ENCODE peak calls at places on chromosome 12, in six cellular contexts. One of them, this sample, is unnamed.

GRCh38 chr12:111758120-111758561 is 8.6 kb upstream of the ALDH2 start:
- DNase-seq in GM12878: no peak
- DNase-seq in SK-N-SH: no peak
- DNase-seq in HCT116: no peak
- DNase-seq in H1: peak
- DNase-seq in K562: no peak
- DNase-seq in this sample: no peak

GRCh38 chr12:64733857-64734256 is 25.3 kb downstream of the GNS start:
- DNase-seq in GM12878: no peak
- DNase-seq in SK-N-SH: no peak
- DNase-seq in HCT116: peak
- DNase-seq in H1: no peak
- DNase-seq in K562: no peak
- DNase-seq in this sample: no peak

GRCh38 chr12:121804417-121805111 is 755 bp downstream of the SETD1B start:
- DNase-seq in GM12878: no peak
- DNase-seq in SK-N-SH: peak
- DNase-seq in HCT116: no peak
- DNase-seq in H1: no peak
- DNase-seq in K562: no peak
- DNase-seq in this sample: peak

GRCh38 chr12:115569694-115570093 is 707.8 kb downstream of the MED13L start:
- DNase-seq in GM12878: no peak
- DNase-seq in SK-N-SH: peak
- DNase-seq in HCT116: no peak
- DNase-seq in H1: no peak
- DNase-seq in K562: no peak
- DNase-seq in this sample: peak

GRCh38 chr12:71954040-71954649 is 15.5 kb downstream of the TPH2 start:
- DNase-seq in GM12878: no peak
- DNase-seq in SK-N-SH: no peak
- DNase-seq in HCT116: no peak
- DNase-seq in H1: no peak
- DNase-seq in K562: no peak
- DNase-seq in this sample: no peak

GRCh38 chr12:89661706-89662330 is 46.8 kb downstream of the ATP2B1 start:
- DNase-seq in GM12878: no peak
- DNase-seq in SK-N-SH: no peak
- DNase-seq in HCT116: no peak
- DNase-seq in H1: no peak
- DNase-seq in K562: no peak
- DNase-seq in this sample: no peak

GRCh38 chr12:67842124-67842523 is 147.1 kb upstream of the IFNG-AS1 start:
- DNase-seq in GM12878: no peak
- DNase-seq in SK-N-SH: no peak
- DNase-seq in HCT116: no peak
- DNase-seq in H1: no peak
- DNase-seq in K562: no peak
- DNase-seq in this sample: no peak

GRCh38 chr12:68119250-68119649 is 40.3 kb downstream of the IFNG start:
- DNase-seq in GM12878: no peak
- DNase-seq in SK-N-SH: peak
- DNase-seq in HCT116: no peak
- DNase-seq in H1: no peak
- DNase-seq in K562: no peak
- DNase-seq in this sample: no peak

GRCh38 chr12:123044351-123044750 is 63.9 kb downstream of the ARL6IP4 start:
- DNase-seq in GM12878: no peak
- DNase-seq in SK-N-SH: no peak
- DNase-seq in HCT116: no peak
- DNase-seq in H1: no peak
- DNase-seq in K562: no peak
- DNase-seq in this sample: no peak

GRCh38 chr12:64318605-64319004 is 72.0 kb downstream of the C12orf56 start:
- DNase-seq in GM12878: no peak
- DNase-seq in SK-N-SH: no peak
- DNase-seq in HCT116: no peak
- DNase-seq in H1: peak
- DNase-seq in K562: no peak
- DNase-seq in this sample: peak

GRCh38 chr12:119308743-119309456 is 25.6 kb upstream of the CCDC60 start:
- DNase-seq in GM12878: no peak
- DNase-seq in SK-N-SH: no peak
- DNase-seq in HCT116: no peak
- DNase-seq in H1: peak
- DNase-seq in K562: no peak
- DNase-seq in this sample: no peak

GRCh38 chr12:7058163-7058845 is 2.2 kb upstream of the C1S start:
- DNase-seq in GM12878: no peak
- DNase-seq in SK-N-SH: no peak
- DNase-seq in HCT116: no peak
- DNase-seq in H1: no peak
- DNase-seq in K562: no peak
- DNase-seq in this sample: peak

GRCh38 chr12:32477714-32478113 is 78.4 kb downstream of the FGD4 start:
- DNase-seq in GM12878: no peak
- DNase-seq in SK-N-SH: peak
- DNase-seq in HCT116: no peak
- DNase-seq in H1: no peak
- DNase-seq in K562: no peak
- DNase-seq in this sample: no peak

GRCh38 chr12:16350682-16351081 is 3.2 kb downstream of the MGST1 start:
- DNase-seq in GM12878: no peak
- DNase-seq in SK-N-SH: no peak
- DNase-seq in HCT116: peak
- DNase-seq in H1: no peak
- DNase-seq in K562: no peak
- DNase-seq in this sample: peak

GRCh38 chr12:16346931-16347330 is 514 bp upstream of the MGST1 start:
- DNase-seq in GM12878: no peak
- DNase-seq in SK-N-SH: no peak
- DNase-seq in HCT116: no peak
- DNase-seq in H1: no peak
- DNase-seq in K562: no peak
- DNase-seq in this sample: peak

GRCh38 chr12:16347391-16348298 is at the start of gene MGST1:
- DNase-seq in GM12878: peak
- DNase-seq in SK-N-SH: peak
- DNase-seq in HCT116: peak
- DNase-seq in H1: peak
- DNase-seq in K562: peak
- DNase-seq in this sample: peak

GRCh38 chr12:16349132-16349463 is 1.7 kb downstream of the MGST1 start:
- DNase-seq in GM12878: no peak
- DNase-seq in SK-N-SH: no peak
- DNase-seq in HCT116: no peak
- DNase-seq in H1: no peak
- DNase-seq in K562: peak
- DNase-seq in this sample: peak

DNA sequence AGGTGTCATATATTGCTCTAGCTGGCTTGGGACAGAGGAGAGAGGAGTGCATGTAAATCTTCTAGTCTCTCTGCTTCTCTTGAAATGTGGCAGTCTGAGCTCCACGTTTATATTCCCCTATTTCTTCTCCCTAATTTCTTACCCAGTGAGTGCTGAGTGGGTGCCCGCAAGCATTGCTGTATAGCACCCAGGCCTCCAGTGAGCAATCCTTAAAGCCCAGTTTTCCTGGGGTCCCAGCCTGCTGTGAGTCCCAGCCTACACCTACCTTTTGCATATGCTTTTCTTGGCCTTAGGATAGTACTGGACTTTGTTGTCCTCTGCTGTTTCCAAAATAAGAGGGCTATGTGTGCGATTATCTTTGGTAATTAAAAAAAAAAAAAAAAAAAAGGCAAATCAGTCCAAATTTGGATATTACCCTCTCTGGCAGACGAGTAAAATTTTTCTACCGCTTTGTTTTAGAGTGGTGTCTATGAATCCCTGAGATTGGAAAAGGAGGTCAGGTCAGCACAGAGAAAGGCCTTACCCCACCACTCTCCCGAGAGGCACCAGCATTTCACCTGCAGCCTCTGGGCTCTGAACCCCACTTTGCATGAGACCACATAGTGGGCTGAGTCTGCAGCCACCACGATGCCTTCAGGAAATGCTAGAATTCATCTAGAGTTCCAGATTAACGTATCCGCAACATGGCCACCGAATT is 1.1 kb downstream of the MGST1 start:
- DNase-seq in GM12878: peak
- DNase-seq in SK-N-SH: no peak
- DNase-seq in HCT116: no peak
- DNase-seq in H1: no peak
- DNase-seq in K562: no peak
- DNase-seq in this sample: no peak
- TF ChIP-seq YY1 in GM12878: no peak
- TF ChIP-seq YY1 in SK-N-SH: no peak
- TF ChIP-seq YY1 in HCT116: no peak
- TF ChIP-seq YY1 in H1: no peak
- TF ChIP-seq YY1 in K562: no peak
- TF ChIP-seq YY1 in this sample: peak

GRCh38 chr12:2900642-2901041 is 10.0 kb downstream of the TULP3 start:
- DNase-seq in GM12878: no peak
- DNase-seq in SK-N-SH: no peak
- DNase-seq in HCT116: no peak
- DNase-seq in H1: no peak
- DNase-seq in K562: no peak
- DNase-seq in this sample: no peak

GRCh38 chr12:2895511-2895910 is 4.8 kb downstream of the TULP3 start:
- DNase-seq in GM12878: no peak
- DNase-seq in SK-N-SH: no peak
- DNase-seq in HCT116: no peak
- DNase-seq in H1: no peak
- DNase-seq in K562: no peak
- DNase-seq in this sample: no peak

GRCh38 chr12:2894961-2895360 is 4.3 kb downstream of the TULP3 start:
- DNase-seq in GM12878: no peak
- DNase-seq in SK-N-SH: peak
- DNase-seq in HCT116: no peak
- DNase-seq in H1: no peak
- DNase-seq in K562: no peak
- DNase-seq in this sample: no peak

GRCh38 chr12:2893007-2893406 is 2.3 kb downstream of the TULP3 start:
- DNase-seq in GM12878: no peak
- DNase-seq in SK-N-SH: no peak
- DNase-seq in HCT116: no peak
- DNase-seq in H1: no peak
- DNase-seq in K562: no peak
- DNase-seq in this sample: peak

DNA sequence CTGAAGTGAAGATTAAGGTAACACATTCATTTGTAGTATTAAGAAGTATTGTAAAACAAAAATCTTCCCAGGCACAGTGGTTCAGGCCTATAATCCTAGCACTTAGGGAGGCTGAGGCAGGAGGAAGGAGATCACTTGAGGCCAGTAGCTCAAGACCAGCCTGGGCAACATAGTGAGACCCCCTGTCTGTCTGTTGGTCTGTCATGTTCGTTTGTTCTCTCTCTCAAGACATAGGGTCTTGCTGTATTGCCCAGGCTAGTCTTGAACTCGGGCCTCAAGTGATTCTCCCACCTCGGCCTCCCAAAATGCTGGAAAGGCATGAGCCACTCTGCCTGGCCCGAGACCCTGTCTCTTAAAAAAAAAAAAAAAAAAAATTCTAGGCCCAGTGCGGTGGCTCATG is 6.7 kb downstream of the TULP3 start:
- DNase-seq in GM12878: no peak
- DNase-seq in SK-N-SH: no peak
- DNase-seq in HCT116: no peak
- DNase-seq in H1: no peak
- DNase-seq in K562: no peak
- DNase-seq in this sample: no peak
- H3K4me2 ChIP-seq in GM12878: no peak
- H3K4me2 ChIP-seq in SK-N-SH: no peak
- H3K4me2 ChIP-seq in HCT116: no peak
- H3K4me2 ChIP-seq in H1: no peak
- H3K4me2 ChIP-seq in K562: no peak
- H3K4me2 ChIP-seq in this sample: no peak

DNA sequence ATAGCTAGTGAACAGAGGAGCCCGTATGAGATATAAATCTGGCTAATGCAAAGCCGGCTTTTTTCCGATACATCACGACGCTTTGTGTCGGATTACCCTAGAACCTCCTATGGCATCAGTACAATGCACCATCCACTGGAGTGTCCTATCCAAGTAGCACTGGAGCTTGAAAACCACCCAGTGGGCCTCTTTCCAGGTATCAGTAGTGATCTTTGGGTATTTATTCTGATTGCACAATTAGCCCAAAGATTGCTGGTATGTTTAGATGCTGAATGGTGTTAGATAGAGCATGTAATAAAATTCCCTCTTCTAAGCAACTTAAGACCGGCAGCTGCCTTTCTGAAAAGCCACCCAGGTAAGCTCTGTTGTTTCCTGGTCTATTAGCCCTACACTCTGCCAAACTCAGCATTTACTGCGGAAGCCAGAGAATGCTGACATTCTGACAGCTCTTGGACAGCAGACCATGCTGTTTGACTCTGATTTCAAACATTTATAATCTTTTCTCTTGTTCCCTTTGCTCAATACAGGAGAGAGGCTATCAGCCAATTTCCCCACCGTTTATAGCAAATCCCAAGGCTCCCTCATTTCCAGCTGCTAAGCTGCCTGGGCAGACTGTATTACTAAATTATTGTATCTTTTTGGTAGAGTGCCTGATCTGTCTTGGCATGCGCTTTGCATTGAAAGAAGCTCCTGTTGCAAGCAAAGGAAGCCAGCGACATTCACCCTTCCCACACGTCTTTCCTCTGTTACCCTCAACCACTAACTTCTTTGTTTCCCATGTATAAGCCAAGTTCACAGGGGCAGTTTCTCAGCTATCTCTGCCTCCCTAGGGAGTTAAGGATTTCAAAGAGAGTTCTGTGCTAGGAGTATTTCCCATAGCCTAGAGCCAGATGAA is 388.3 kb upstream of the GARIN6 start:
- DNase-seq in GM12878: no peak
- DNase-seq in SK-N-SH: no peak
- DNase-seq in HCT116: no peak
- DNase-seq in H1: no peak
- DNase-seq in K562: no peak
- DNase-seq in this sample: no peak
- TF ChIP-seq YY1 in GM12878: no peak
- TF ChIP-seq YY1 in SK-N-SH: no peak
- TF ChIP-seq YY1 in HCT116: no peak
- TF ChIP-seq YY1 in H1: no peak
- TF ChIP-seq YY1 in K562: no peak
- TF ChIP-seq YY1 in this sample: no peak

GRCh38 chr12:16766736-16767135 is 160.8 kb upstream of the LMO3 start:
- DNase-seq in GM12878: no peak
- DNase-seq in SK-N-SH: no peak
- DNase-seq in HCT116: no peak
- DNase-seq in H1: no peak
- DNase-seq in K562: no peak
- DNase-seq in this sample: no peak

DNA sequence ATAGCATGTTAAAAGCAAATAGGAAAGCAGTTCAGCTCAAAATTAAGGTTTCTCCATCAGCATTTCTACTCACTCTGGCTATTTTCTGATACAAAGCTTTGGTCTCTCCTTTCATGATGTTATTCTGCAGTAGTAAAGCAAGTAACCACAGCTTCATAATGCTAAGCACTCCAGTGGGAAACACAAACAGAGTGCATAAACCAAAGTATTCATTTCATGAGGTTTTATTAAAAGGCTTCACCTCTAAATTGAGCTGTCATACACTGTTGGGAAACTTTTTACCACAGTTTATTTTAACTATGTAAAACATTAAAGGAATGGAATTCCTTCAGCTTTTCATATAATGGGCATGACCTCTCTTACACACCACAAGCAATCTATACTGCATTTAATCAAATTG is 157.9 kb upstream of the LMO3 start:
- DNase-seq in GM12878: no peak
- DNase-seq in SK-N-SH: no peak
- DNase-seq in HCT116: no peak
- DNase-seq in H1: no peak
- DNase-seq in K562: no peak
- DNase-seq in this sample: no peak
- H3K4me2 ChIP-seq in GM12878: no peak
- H3K4me2 ChIP-seq in SK-N-SH: no peak
- H3K4me2 ChIP-seq in HCT116: no peak
- H3K4me2 ChIP-seq in H1: no peak
- H3K4me2 ChIP-seq in K562: no peak
- H3K4me2 ChIP-seq in this sample: no peak

This sample was measured in HepG2.